ENCODE peak calls at places on chromosomes 4 and X, in nine cellular contexts. One of them, this sample, is unnamed.

GRCh38 chr4:617644-618330 is 7.6 kb upstream of the PDE6B start:
- DNase-seq in WERI-Rb-1: no peak
- DNase-seq in foreskin fibroblast: no peak
- DNase-seq in retinal pigment epithelial cell: no peak
- DNase-seq in cardiac muscle cell: no peak
- DNase-seq in HFF-Myc: no peak
- DNase-seq in NB4: no peak
- DNase-seq in epithelial cell of esophagus: peak; percentile 15
- DNase-seq in IMR-90: no peak
- DNase-seq in this sample: peak; percentile 37

GRCh38 chrX:106726485-106727437 is at the start of gene RNF128:
- DNase-seq in WERI-Rb-1: no peak
- DNase-seq in foreskin fibroblast: peak; percentile 31
- DNase-seq in retinal pigment epithelial cell: no peak
- DNase-seq in cardiac muscle cell: peak; percentile 25
- DNase-seq in HFF-Myc: no peak
- DNase-seq in NB4: no peak
- DNase-seq in epithelial cell of esophagus: peak; percentile 67
- DNase-seq in IMR-90: peak; percentile 26
- DNase-seq in this sample: no peak

GRCh38 chr4:40940317-40940720 is 190.6 kb downstream of the NSUN7 start:
- DNase-seq in WERI-Rb-1: no peak
- DNase-seq in foreskin fibroblast: no peak
- DNase-seq in retinal pigment epithelial cell: no peak
- DNase-seq in cardiac muscle cell: peak; percentile 69
- DNase-seq in HFF-Myc: no peak
- DNase-seq in NB4: no peak
- DNase-seq in epithelial cell of esophagus: no peak
- DNase-seq in IMR-90: no peak
- DNase-seq in this sample: no peak

GRCh38 chr4:185512516-185512915 is 22.8 kb downstream of the PDLIM3 start:
- DNase-seq in WERI-Rb-1: no peak
- DNase-seq in foreskin fibroblast: peak; percentile 51
- DNase-seq in retinal pigment epithelial cell: no peak
- DNase-seq in cardiac muscle cell: peak; percentile 45
- DNase-seq in HFF-Myc: no peak
- DNase-seq in NB4: no peak
- DNase-seq in epithelial cell of esophagus: peak; percentile 62
- DNase-seq in IMR-90: peak; percentile 81
- DNase-seq in this sample: no peak

GRCh38 chrX:152038798-152039197 is 64.3 kb upstream of the GABRE start:
- DNase-seq in WERI-Rb-1: no peak
- DNase-seq in foreskin fibroblast: no peak
- DNase-seq in retinal pigment epithelial cell: no peak
- DNase-seq in cardiac muscle cell: no peak
- DNase-seq in HFF-Myc: no peak
- DNase-seq in NB4: no peak
- DNase-seq in epithelial cell of esophagus: peak; percentile 7
- DNase-seq in IMR-90: no peak
- DNase-seq in this sample: no peak

GRCh38 chr4:125704726-125705125 is 390.0 kb downstream of the FAT4 start:
- DNase-seq in WERI-Rb-1: no peak
- DNase-seq in foreskin fibroblast: no peak
- DNase-seq in retinal pigment epithelial cell: no peak
- DNase-seq in cardiac muscle cell: peak; percentile 55
- DNase-seq in HFF-Myc: no peak
- DNase-seq in NB4: no peak
- DNase-seq in epithelial cell of esophagus: no peak
- DNase-seq in IMR-90: peak; percentile 37
- DNase-seq in this sample: no peak

GRCh38 chrX:3345281-3346081 is 971 bp downstream of the MXRA5 start:
- DNase-seq in WERI-Rb-1: no peak
- DNase-seq in foreskin fibroblast: no peak
- DNase-seq in retinal pigment epithelial cell: peak; percentile 34
- DNase-seq in cardiac muscle cell: peak; percentile 66
- DNase-seq in HFF-Myc: no peak
- DNase-seq in NB4: no peak
- DNase-seq in epithelial cell of esophagus: peak; percentile 52
- DNase-seq in IMR-90: no peak
- DNase-seq in this sample: no peak

GRCh38 chr4:14059006-14059405 is 431.5 kb upstream of the BOD1L1 start:
- DNase-seq in WERI-Rb-1: no peak
- DNase-seq in foreskin fibroblast: no peak
- DNase-seq in retinal pigment epithelial cell: no peak
- DNase-seq in cardiac muscle cell: peak; percentile 59
- DNase-seq in HFF-Myc: no peak
- DNase-seq in NB4: no peak
- DNase-seq in epithelial cell of esophagus: no peak
- DNase-seq in IMR-90: peak; percentile 39
- DNase-seq in this sample: no peak

GRCh38 chr4:185936650-185937376 is 124.8 kb upstream of the SORBS2 start:
- DNase-seq in WERI-Rb-1: no peak
- DNase-seq in foreskin fibroblast: no peak
- DNase-seq in retinal pigment epithelial cell: peak; percentile 77
- DNase-seq in cardiac muscle cell: peak; percentile 3
- DNase-seq in HFF-Myc: no peak
- DNase-seq in NB4: no peak
- DNase-seq in epithelial cell of esophagus: peak; percentile 45
- DNase-seq in IMR-90: no peak
- DNase-seq in this sample: no peak

GRCh38 chr4:8088966-8089491 is 69.6 kb downstream of the ABLIM2 start:
- DNase-seq in WERI-Rb-1: no peak
- DNase-seq in foreskin fibroblast: no peak
- DNase-seq in retinal pigment epithelial cell: no peak
- DNase-seq in cardiac muscle cell: no peak
- DNase-seq in HFF-Myc: no peak
- DNase-seq in NB4: no peak
- DNase-seq in epithelial cell of esophagus: no peak
- DNase-seq in IMR-90: no peak
- DNase-seq in this sample: no peak

GRCh38 chr4:189285377-189285776 is 655.3 kb upstream of the FRG1 start:
- DNase-seq in WERI-Rb-1: no peak
- DNase-seq in foreskin fibroblast: no peak
- DNase-seq in retinal pigment epithelial cell: no peak
- DNase-seq in cardiac muscle cell: no peak
- DNase-seq in HFF-Myc: no peak
- DNase-seq in NB4: no peak
- DNase-seq in epithelial cell of esophagus: no peak
- DNase-seq in IMR-90: no peak
- DNase-seq in this sample: no peak

GRCh38 chrX:129723511-129723910 is 15.3 kb upstream of the XPNPEP2 start:
- DNase-seq in WERI-Rb-1: no peak
- DNase-seq in foreskin fibroblast: no peak
- DNase-seq in retinal pigment epithelial cell: no peak
- DNase-seq in cardiac muscle cell: no peak
- DNase-seq in HFF-Myc: no peak
- DNase-seq in NB4: no peak
- DNase-seq in epithelial cell of esophagus: peak; percentile 25
- DNase-seq in IMR-90: no peak
- DNase-seq in this sample: no peak

GRCh38 chr4:38101563-38101962 is 141.4 kb downstream of the PTTG2 start:
- DNase-seq in WERI-Rb-1: no peak
- DNase-seq in foreskin fibroblast: peak; percentile 58
- DNase-seq in retinal pigment epithelial cell: no peak
- DNase-seq in cardiac muscle cell: peak; percentile 30
- DNase-seq in HFF-Myc: no peak
- DNase-seq in NB4: no peak
- DNase-seq in epithelial cell of esophagus: peak; percentile 97
- DNase-seq in IMR-90: peak; percentile 87
- DNase-seq in this sample: no peak

GRCh38 chrX:154486052-154486395 is 391 bp downstream of the UBL4A start:
- DNase-seq in WERI-Rb-1: no peak
- DNase-seq in foreskin fibroblast: no peak
- DNase-seq in retinal pigment epithelial cell: no peak
- DNase-seq in cardiac muscle cell: no peak
- DNase-seq in HFF-Myc: no peak
- DNase-seq in NB4: peak; percentile 51
- DNase-seq in epithelial cell of esophagus: peak; percentile 16
- DNase-seq in IMR-90: no peak
- DNase-seq in this sample: no peak

GRCh38 chr4:26074672-26075071 is 160.7 kb downstream of the SMIM20 start:
- DNase-seq in WERI-Rb-1: no peak
- DNase-seq in foreskin fibroblast: no peak
- DNase-seq in retinal pigment epithelial cell: no peak
- DNase-seq in cardiac muscle cell: no peak
- DNase-seq in HFF-Myc: no peak
- DNase-seq in NB4: peak; percentile 90
- DNase-seq in epithelial cell of esophagus: no peak
- DNase-seq in IMR-90: no peak
- DNase-seq in this sample: no peak

GRCh38 chrX:119887721-119888425 is 7.8 kb upstream of the AKAP14 start:
- DNase-seq in WERI-Rb-1: peak; percentile 88
- DNase-seq in foreskin fibroblast: peak; percentile 29
- DNase-seq in retinal pigment epithelial cell: no peak
- DNase-seq in cardiac muscle cell: peak; percentile 64
- DNase-seq in HFF-Myc: no peak
- DNase-seq in NB4: no peak
- DNase-seq in epithelial cell of esophagus: peak; percentile 56
- DNase-seq in IMR-90: peak; percentile 30
- DNase-seq in this sample: no peak

GRCh38 chr4:155805016-155805415 is 46.2 kb downstream of the GUCY1B1 start:
- DNase-seq in WERI-Rb-1: no peak
- DNase-seq in foreskin fibroblast: no peak
- DNase-seq in retinal pigment epithelial cell: no peak
- DNase-seq in cardiac muscle cell: peak; percentile 50
- DNase-seq in HFF-Myc: no peak
- DNase-seq in NB4: no peak
- DNase-seq in epithelial cell of esophagus: peak; percentile 12
- DNase-seq in IMR-90: peak; percentile 73
- DNase-seq in this sample: no peak

GRCh38 chrX:139120760-139121159 is 409.2 kb upstream of the FGF13 start:
- DNase-seq in WERI-Rb-1: no peak
- DNase-seq in foreskin fibroblast: no peak
- DNase-seq in retinal pigment epithelial cell: no peak
- DNase-seq in cardiac muscle cell: no peak
- DNase-seq in HFF-Myc: no peak
- DNase-seq in NB4: no peak
- DNase-seq in epithelial cell of esophagus: peak; percentile 74
- DNase-seq in IMR-90: no peak
- DNase-seq in this sample: no peak

DNA sequence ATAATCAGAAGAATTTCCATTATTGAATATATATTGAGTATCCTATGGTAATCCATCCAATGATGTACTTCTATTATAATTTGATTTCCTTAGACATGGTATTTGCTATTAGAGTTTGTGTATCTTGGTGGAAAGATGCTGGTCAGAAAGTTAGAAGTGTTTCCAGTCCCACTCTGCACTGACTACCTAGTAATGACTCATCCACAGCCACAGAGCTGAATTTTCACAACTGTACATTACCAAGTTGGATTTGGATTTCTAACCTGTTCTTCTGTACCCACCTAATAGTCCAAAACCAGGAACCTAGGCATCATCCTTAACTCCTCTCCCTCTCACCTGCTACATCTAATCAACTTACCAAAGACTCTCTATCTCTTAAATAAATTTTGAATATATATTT is 145.4 kb downstream of the REELD1 start:
- DNase-seq in WERI-Rb-1: no peak
- DNase-seq in foreskin fibroblast: no peak
- DNase-seq in retinal pigment epithelial cell: no peak
- DNase-seq in cardiac muscle cell: no peak
- DNase-seq in HFF-Myc: no peak
- DNase-seq in NB4: no peak
- DNase-seq in epithelial cell of esophagus: peak; percentile 29
- DNase-seq in IMR-90: no peak
- DNase-seq in this sample: no peak
- H3K4me3 ChIP-seq in WERI-Rb-1: no peak overlapping the region
- H3K4me3 ChIP-seq in foreskin fibroblast: no peak overlapping the region
- H3K4me3 ChIP-seq in retinal pigment epithelial cell: no peak overlapping the region
- H3K4me3 ChIP-seq in cardiac muscle cell: no peak overlapping the region
- H3K4me3 ChIP-seq in HFF-Myc: no peak overlapping the region
- H3K4me3 ChIP-seq in NB4: no peak overlapping the region
- H3K4me3 ChIP-seq in epithelial cell of esophagus: no peak overlapping the region
- H3K4me3 ChIP-seq in IMR-90: no peak overlapping the region
- H3K4me3 ChIP-seq in this sample: no peak overlapping the region

DNA sequence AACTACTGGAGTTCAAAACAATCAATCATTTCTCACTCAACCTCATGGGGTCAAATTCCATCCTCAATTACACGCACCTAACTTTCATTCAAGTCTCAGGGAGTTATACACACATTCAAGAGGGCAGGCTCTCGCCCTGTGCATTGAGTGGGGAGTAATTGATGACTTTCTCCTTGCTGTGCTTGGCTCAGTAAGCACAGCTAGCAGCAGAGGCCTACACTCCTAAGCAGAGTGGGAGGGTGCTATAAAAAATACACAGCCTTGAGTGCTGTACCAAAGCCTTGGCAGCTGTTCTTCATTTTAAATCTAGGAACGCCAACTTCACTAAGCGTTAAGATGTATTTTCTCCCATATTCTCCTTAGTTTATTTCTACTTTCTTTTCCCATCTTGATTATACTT is 958.2 kb upstream of the ADGRL3 start:
- DNase-seq in WERI-Rb-1: no peak
- DNase-seq in foreskin fibroblast: no peak
- DNase-seq in retinal pigment epithelial cell: no peak
- DNase-seq in cardiac muscle cell: no peak
- DNase-seq in HFF-Myc: no peak
- DNase-seq in NB4: no peak
- DNase-seq in epithelial cell of esophagus: no peak
- DNase-seq in IMR-90: no peak
- DNase-seq in this sample: no peak
- TF ChIP-seq CTCF in WERI-Rb-1: no peak
- TF ChIP-seq CTCF in foreskin fibroblast: no peak
- TF ChIP-seq CTCF in retinal pigment epithelial cell: no peak
- TF ChIP-seq CTCF in cardiac muscle cell: no peak
- TF ChIP-seq CTCF in HFF-Myc: no peak
- TF ChIP-seq CTCF in NB4: no peak
- TF ChIP-seq CTCF in epithelial cell of esophagus: no peak
- TF ChIP-seq CTCF in IMR-90: no peak
- TF ChIP-seq CTCF in this sample: no peak

GRCh38 chr4:169664615-169665014 is 44.2 kb downstream of the CLCN3 start:
- DNase-seq in WERI-Rb-1: no peak
- DNase-seq in foreskin fibroblast: no peak
- DNase-seq in retinal pigment epithelial cell: peak; percentile 64
- DNase-seq in cardiac muscle cell: peak; percentile 38
- DNase-seq in HFF-Myc: no peak
- DNase-seq in NB4: no peak
- DNase-seq in epithelial cell of esophagus: no peak
- DNase-seq in IMR-90: no peak
- DNase-seq in this sample: no peak
- H3K4me3 ChIP-seq in WERI-Rb-1: no peak overlapping the region
- H3K4me3 ChIP-seq in foreskin fibroblast: no peak overlapping the region
- H3K4me3 ChIP-seq in retinal pigment epithelial cell: no peak overlapping the region
- H3K4me3 ChIP-seq in cardiac muscle cell: no peak overlapping the region
- H3K4me3 ChIP-seq in HFF-Myc: no peak overlapping the region
- H3K4me3 ChIP-seq in NB4: no peak overlapping the region
- H3K4me3 ChIP-seq in epithelial cell of esophagus: no peak overlapping the region
- H3K4me3 ChIP-seq in IMR-90: no peak overlapping the region
- H3K4me3 ChIP-seq in this sample: no peak overlapping the region

DNA sequence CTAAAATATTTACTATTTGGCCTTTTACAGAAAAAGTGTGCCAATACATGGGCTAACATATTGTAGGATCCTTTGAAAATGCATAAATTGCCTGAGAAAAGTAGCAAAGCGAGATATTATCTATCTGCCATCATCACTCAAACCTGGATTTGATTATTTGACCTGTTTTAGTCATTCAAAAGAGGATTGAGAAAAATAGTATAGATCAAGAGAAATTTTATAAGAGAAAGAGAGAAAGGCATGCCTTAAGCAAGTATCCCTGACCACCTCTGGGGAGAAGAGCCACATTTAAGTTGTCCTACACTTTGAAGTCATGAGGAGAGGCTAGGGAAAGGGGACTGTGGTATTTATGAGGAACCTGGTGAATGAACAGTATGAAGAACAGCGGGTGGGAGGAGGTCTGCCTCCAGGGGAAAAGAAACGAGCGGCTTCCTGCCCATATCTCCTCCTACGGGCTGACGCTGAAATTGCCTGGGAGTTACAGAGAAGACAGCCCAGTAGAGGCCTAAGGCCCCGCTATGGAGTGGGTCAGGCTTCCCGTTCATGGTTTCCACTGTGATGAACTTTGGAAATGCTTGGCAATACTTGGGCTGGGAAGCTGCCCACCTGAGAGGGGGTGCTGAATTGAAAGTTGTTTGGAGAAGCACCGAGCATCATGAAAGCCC is 106.8 kb upstream of the ACSL4 start:
- DNase-seq in WERI-Rb-1: peak; percentile 10
- DNase-seq in foreskin fibroblast: no peak
- DNase-seq in retinal pigment epithelial cell: no peak
- DNase-seq in cardiac muscle cell: peak; percentile 80
- DNase-seq in HFF-Myc: no peak
- DNase-seq in NB4: peak; percentile 86
- DNase-seq in epithelial cell of esophagus: peak; percentile 30
- DNase-seq in IMR-90: no peak
- DNase-seq in this sample: no peak
- TF ChIP-seq CTCF in WERI-Rb-1: no peak
- TF ChIP-seq CTCF in foreskin fibroblast: peak; percentile 15
- TF ChIP-seq CTCF in retinal pigment epithelial cell: no peak
- TF ChIP-seq CTCF in cardiac muscle cell: peak; percentile 43
- TF ChIP-seq CTCF in HFF-Myc: peak; percentile 20
- TF ChIP-seq CTCF in NB4: peak; percentile 25
- TF ChIP-seq CTCF in epithelial cell of esophagus: no peak
- TF ChIP-seq CTCF in IMR-90: no peak
- TF ChIP-seq CTCF in this sample: no peak